ENCODE peak calls at places on chromosomes 16 and 17, in ten cellular contexts. P, O, Q, C, A, R, S, F, W and J are unnamed samples.

GRCh38 chr17:12348476-12348875 is 317.2 kb upstream of the MYOCD start:
- DNase-seq in P (no peak), O (no peak), Q (no peak), C (no peak), A (no peak), R (no peak), S (no peak), F (no peak), W (peak; percentile 33), J (no peak)

GRCh38 chr16:86662195-86662594 is 83.8 kb downstream of the FOXL1 start:
- DNase-seq in P (no peak), O (no peak), Q (no peak), C (no peak), A (no peak), R (no peak), S (no peak), F (no peak), W (no peak), J (no peak)

GRCh38 chr17:64781394-64781793 is 119.3 kb upstream of the SMURF2 start:
- DNase-seq in P (peak; percentile 51), O (peak; percentile 77), Q (peak; percentile 40), C (no peak), A (peak; percentile 44), R (no peak), S (peak; percentile 52), F (peak; percentile 77), W (no peak), J (peak; percentile 75)

GRCh38 chr17:57892820-57893595 is 43.2 kb upstream of the MRPS23 start:
- DNase-seq in P (peak; percentile 81), O (peak; percentile 99), Q (peak; percentile 85), C (peak; percentile 30), A (peak; percentile 94), R (peak; percentile 75), S (peak; percentile 96), F (peak; percentile 86), W (peak; percentile 92), J (peak; percentile 81)

GRCh38 chr17:62966426-62967110 is 533 bp downstream of the TANC2 start:
- DNase-seq in P (peak; percentile 32), O (no peak), Q (peak; percentile 19), C (no peak), A (peak; percentile 79), R (no peak), S (peak; percentile 26), F (peak; percentile 74), W (peak; percentile 45), J (peak; percentile 74)

GRCh38 chr17:30600830-30601494 is 123.8 kb downstream of the GOSR1 start:
- DNase-seq in P (peak; percentile 39), O (no peak), Q (no peak), C (no peak), A (peak; percentile 30), R (no peak), S (no peak), F (peak; percentile 25), W (peak; percentile 58), J (peak; percentile 36)

GRCh38 chr16:27618611-27619380 is 68.9 kb downstream of the KATNIP start:
- DNase-seq in P (no peak), O (no peak), Q (no peak), C (no peak), A (no peak), R (no peak), S (no peak), F (no peak), W (no peak), J (no peak)

GRCh38 chr16:69937465-69937951 is 13.6 kb upstream of the CLEC18A start:
- DNase-seq in P (no peak), O (no peak), Q (no peak), C (no peak), A (no peak), R (no peak), S (no peak), F (no peak), W (peak; percentile 72), J (no peak)

GRCh38 chr17:9116311-9116820 is 95.1 kb downstream of the NTN1 start:
- DNase-seq in P (no peak), O (peak; percentile 19), Q (no peak), C (no peak), A (no peak), R (no peak), S (no peak), F (no peak), W (no peak), J (no peak)

GRCh38 chr16:26598061-26598460 is 468.7 kb upstream of the C16orf82 start:
- DNase-seq in P (no peak), O (no peak), Q (no peak), C (no peak), A (no peak), R (peak; percentile 4), S (no peak), F (no peak), W (no peak), J (no peak)

GRCh38 chr17:50737118-50737698 is 17.8 kb downstream of the LUC7L3 start:
- DNase-seq in P (no peak), O (no peak), Q (no peak), C (no peak), A (no peak), R (no peak), S (no peak), F (no peak), W (no peak), J (no peak)

GRCh38 chr17:80895366-80895765 is 96.3 kb upstream of the CHMP6 start:
- DNase-seq in P (no peak), O (no peak), Q (no peak), C (no peak), A (no peak), R (no peak), S (no peak), F (no peak), W (no peak), J (no peak)

GRCh38 chr17:17924131-17924856 is 47.9 kb downstream of the TOM1L2 start:
- DNase-seq in P (no peak), O (no peak), Q (no peak), C (no peak), A (no peak), R (no peak), S (no peak), F (no peak), W (no peak), J (no peak)

GRCh38 chr16:85369060-85369459 is 244.1 kb upstream of the GSE1 start:
- DNase-seq in P (no peak), O (no peak), Q (no peak), C (no peak), A (no peak), R (no peak), S (no peak), F (no peak), W (no peak), J (no peak)

GRCh38 chr17:79648181-79648831 is 37.5 kb upstream of the RBFOX3 start:
- DNase-seq in P (no peak), O (peak; percentile 59), Q (peak; percentile 1), C (no peak), A (no peak), R (no peak), S (no peak), F (no peak), W (no peak), J (no peak)
- TF ChIP-seq POLR2A in P (no peak), O (no peak), Q (no peak), C (no peak), A (no peak), R (no peak), S (no peak), F (no peak), W (no peak), J (no peak)

DNA sequence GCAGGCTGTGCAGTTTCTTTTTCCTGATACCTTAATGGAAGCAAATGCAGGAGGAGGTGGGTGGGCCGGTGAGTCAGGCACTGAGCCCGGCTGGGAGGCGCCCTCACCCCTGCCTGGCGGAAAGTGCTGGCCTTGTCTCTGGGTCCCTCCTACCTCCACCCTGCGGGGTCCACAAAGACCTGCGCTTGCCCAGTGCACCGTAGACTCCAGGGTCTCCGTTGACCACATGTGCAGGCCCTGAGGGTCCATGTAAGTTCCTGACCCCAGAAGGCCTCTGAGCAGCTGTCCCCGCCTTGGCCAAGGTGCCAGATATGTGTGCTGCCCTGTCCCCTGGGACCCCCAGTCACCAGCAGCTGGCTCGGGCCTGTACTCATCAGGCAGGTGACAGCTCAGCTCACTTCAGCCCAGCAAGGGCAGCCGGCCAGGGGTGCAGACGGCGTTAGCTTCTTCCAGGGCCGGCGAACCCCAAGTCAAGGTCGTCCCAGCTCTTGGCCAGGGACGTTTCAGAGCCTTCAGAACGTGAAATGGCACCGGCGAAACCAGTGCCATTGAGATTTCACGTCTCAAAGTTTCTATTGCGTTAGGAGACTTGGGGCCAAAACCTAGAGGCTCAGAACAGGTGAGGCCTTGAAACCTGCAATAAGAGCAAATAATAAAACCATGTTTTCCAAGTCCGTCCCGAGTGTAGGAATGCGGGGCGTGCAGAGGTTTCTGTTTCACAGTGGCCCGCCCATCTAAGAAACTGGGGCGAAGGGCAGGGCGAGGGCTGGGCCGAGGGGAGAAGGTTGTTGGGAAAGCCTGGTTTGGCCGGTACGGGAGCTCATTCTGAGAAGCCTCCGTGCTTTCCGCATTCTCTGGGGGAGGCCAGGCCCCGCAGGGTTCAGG is 12.1 kb downstream of the METRNL start:
- DNase-seq in P (no peak), O (no peak), Q (peak; percentile 62), C (no peak), A (peak; percentile 88), R (no peak), S (no peak), F (no peak), W (no peak), J (peak; percentile 92)
- H3K4me3 ChIP-seq in P (no peak overlapping the region), O (no peak overlapping the region), Q (no peak overlapping the region), C (peak overlapping the region; percentile 38), A (no peak overlapping the region), R (no peak overlapping the region), S (no peak overlapping the region), F (no peak overlapping the region), W (no peak overlapping the region), J (no peak overlapping the region)

DNA sequence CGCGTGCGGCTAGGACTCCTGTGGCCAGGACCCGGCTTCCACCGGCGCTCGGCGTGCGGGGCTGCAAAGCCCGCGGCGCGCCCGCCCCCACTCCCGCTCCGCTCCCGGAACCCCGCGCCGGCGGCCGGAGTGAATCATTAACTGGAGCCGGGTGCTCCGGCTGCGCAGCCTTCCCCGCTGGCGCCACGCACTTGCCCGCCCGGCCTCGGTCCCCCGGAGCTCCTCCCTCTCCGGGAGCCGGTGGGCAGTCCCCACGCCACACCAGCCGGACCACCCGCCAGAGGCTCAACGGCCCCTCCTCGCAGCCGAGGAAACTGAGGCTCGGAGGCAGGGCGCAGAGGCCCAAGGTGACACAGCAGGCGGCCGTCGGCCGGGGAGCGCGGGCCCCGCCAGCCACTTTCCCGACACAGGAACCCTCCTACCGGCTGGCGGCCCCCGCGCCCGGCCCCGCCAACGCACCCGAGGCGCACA is 580 bp downstream of the BCAR1 start:
- DNase-seq in P (no peak), O (peak; percentile 79), Q (no peak), C (no peak), A (peak; percentile 86), R (no peak), S (no peak), F (peak; percentile 74), W (no peak), J (peak; percentile 77)
- TF ChIP-seq POLR2A in P (no peak), O (no peak), Q (no peak), C (no peak), A (peak; percentile 71), R (no peak), S (no peak), F (no peak), W (no peak), J (peak; percentile 62)

DNA sequence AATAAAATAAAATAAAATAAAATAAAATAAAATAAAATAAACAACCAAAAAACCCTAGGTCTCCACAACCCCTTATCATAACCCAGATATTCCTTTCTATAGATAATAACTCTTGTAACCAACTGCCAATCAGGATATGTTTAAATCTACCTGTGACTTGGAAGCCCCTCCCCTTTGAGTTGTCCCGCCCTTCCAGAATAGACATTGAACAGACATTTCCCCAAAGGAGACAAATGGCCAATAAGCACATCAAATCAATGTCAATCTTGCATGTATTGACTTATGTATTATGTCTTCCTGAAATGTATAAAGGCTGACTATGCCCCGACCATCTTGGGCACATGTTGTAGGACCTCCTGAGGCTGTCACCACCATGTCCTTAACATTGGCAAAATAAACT is 1.5 kb upstream of the MAPK7 start:
- DNase-seq in P (no peak), O (peak; percentile 45), Q (no peak), C (no peak), A (no peak), R (peak; percentile 33), S (no peak), F (no peak), W (no peak), J (no peak)
- H3K4me3 ChIP-seq in P (peak overlapping the region; percentile 94), O (peak overlapping the region; percentile 87), Q (peak overlapping the region; percentile 68), C (peak overlapping the region; percentile 62), A (peak overlapping the region; percentile 38), R (peak overlapping the region; percentile 67), S (peak overlapping the region; percentile 96), F (peak overlapping the region; percentile 85), W (peak overlapping the region; percentile 65), J (peak overlapping the region; percentile 73)